ENCODE peak calls at places on chromosomes 11 and 22, in eight cellular contexts. B, C, P, A, L, U, Z and N are unnamed samples.
A peak's percentile ranks its signal among the peaks of the same experiment; 100 is the strongest.

GRCh38 chr11:72641900-72642814 is 32.1 kb downstream of the PDE2A start:
- DNase-seq in A (peak; percentile 3), L (peak; percentile 24), B (no peak), C (no peak), P (peak; percentile 48), U (peak; percentile 57), Z (no peak), N (peak; percentile 22)

GRCh38 chr22:45991108-45991507 is 14.1 kb upstream of the WNT7B start:
- DNase-seq in U (peak; percentile 72), C (no peak), L (no peak), P (no peak), B (no peak), Z (no peak), A (no peak), N (no peak)

GRCh38 chr11:94781822-94782221 is 13.7 kb downstream of the AMOTL1 start:
- DNase-seq in Z (no peak), L (no peak), C (no peak), P (no peak), B (no peak), U (no peak), A (peak; percentile 62), N (no peak)

GRCh38 chr11:69394902-69395690 is 86.4 kb upstream of the LINC01488 start:
- DNase-seq in P (no peak), Z (no peak), C (no peak), L (no peak), A (no peak), B (no peak), U (no peak), N (no peak)

GRCh38 chr22:30474683-30475424 is 3.0 kb upstream of the SEC14L3 start:
- DNase-seq in C (no peak), Z (no peak), P (no peak), L (no peak), A (no peak), B (no peak), U (no peak), N (no peak)

GRCh38 chr11:69630009-69630870 is 10.7 kb upstream of the CCND1 start:
- DNase-seq in U (peak; percentile 60), L (no peak), A (no peak), C (no peak), P (no peak), Z (no peak), B (no peak), N (no peak)

GRCh38 chr11:8721740-8722139 is 39.1 kb downstream of the RPL27A start:
- DNase-seq in A (peak; percentile 25), C (no peak), L (no peak), B (no peak), P (no peak), U (no peak), Z (no peak), N (no peak)

GRCh38 chr22:21942939-21943338 is 9.7 kb downstream of the PPM1F start:
- DNase-seq in Z (no peak), B (no peak), U (no peak), C (no peak), A (peak; percentile 11), L (no peak), P (no peak), N (no peak)

GRCh38 chr11:70662691-70663098 is 264.4 kb downstream of the CTTN start:
- DNase-seq in A (no peak), C (no peak), B (no peak), U (peak; percentile 32), Z (no peak), L (no peak), P (no peak), N (no peak)

GRCh38 chr11:69293087-69293486 is 868 bp upstream of the MYEOV start:
- DNase-seq in P (no peak), A (no peak), U (no peak), L (no peak), Z (no peak), C (no peak), B (no peak), N (no peak)

GRCh38 chr11:285021-285893 is 3.7 kb upstream of the PGGHG start:
- DNase-seq in Z (no peak), L (no peak), B (no peak), P (no peak), U (no peak), A (no peak), C (peak; percentile 9), N (no peak)

GRCh38 chr11:9711454-9712307 is 47.8 kb downstream of the SWAP70 start:
- DNase-seq in P (no peak), B (no peak), A (no peak), U (no peak), L (no peak), C (no peak), Z (no peak), N (no peak)

GRCh38 chr11:11816511-11817319 is 25.1 kb upstream of the USP47 start:
- DNase-seq in P (no peak), U (no peak), L (no peak), A (peak; percentile 78), Z (no peak), B (no peak), C (no peak), N (no peak)

GRCh38 chr22:29071261-29072045 is 1.4 kb upstream of the KREMEN1 start:
- DNase-seq in A (peak; percentile 20), Z (no peak), L (peak; percentile 39), P (peak; percentile 64), C (no peak), U (peak; percentile 80), B (peak; percentile 45), N (peak; percentile 30)

GRCh38 chr11:82714346-82715174 is 19.1 kb downstream of the FAM181B start:
- DNase-seq in B (no peak), L (no peak), P (no peak), A (no peak), Z (no peak), U (no peak), C (no peak), N (no peak)

GRCh38 chr22:46068176-46068907 is 82.0 kb upstream of the PPARA start:
- DNase-seq in L (no peak), C (no peak), P (no peak), U (no peak), B (no peak), A (no peak), Z (no peak), N (no peak)

GRCh38 chr11:68256331-68256741 is 15.4 kb downstream of the C11orf24 start:
- DNase-seq in Z (no peak), C (no peak), L (no peak), B (no peak), U (no peak), A (no peak), P (no peak), N (no peak)

GRCh38 chr22:46539169-46539568 is 1.7 kb upstream of the CELSR1 start:
- DNase-seq in C (no peak), P (no peak), U (no peak), Z (no peak), L (no peak), A (no peak), B (no peak), N (no peak)

GRCh38 chr11:2825261-2825885 is 60.2 kb downstream of the CDKN1C start:
- DNase-seq in B (no peak), U (no peak), P (peak; percentile 18), L (no peak), A (peak; percentile 82), Z (peak; percentile 83), C (peak; percentile 77), N (no peak)
- TF ChIP-seq CTCF in B (no peak), U (no peak), P (no peak), L (no peak), A (no peak), Z (peak; percentile 45), C (no peak), N (no peak)

DNA sequence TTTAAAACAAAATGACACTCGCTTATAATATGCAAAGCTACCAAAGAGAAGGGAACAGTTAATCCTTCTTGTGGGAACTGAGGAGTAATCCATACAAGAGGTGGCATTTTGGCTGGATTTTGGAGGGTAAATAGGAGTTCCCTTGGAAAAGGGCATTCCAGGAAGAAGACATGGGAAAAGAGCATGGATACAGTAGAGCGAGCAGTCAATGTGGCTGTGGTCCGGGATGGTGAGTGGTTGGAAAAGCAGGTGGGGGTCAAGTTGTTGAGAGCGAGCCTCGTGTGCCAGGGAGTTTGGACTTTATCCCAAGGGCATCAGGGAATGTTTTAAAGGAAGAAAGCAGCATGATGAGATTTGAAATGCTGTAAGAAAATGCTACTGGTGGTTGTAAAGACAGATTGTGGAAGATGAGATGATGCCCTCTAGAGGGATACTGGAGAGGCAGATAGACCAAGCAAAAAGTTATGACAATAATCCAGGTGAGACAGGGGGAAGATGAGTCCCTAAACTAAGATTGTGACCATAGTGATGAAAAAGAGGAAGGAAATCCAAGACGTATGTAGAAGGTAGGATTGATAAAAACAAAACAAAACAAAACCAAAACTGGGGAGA is 3.8 kb upstream of the MMP7 start:
- DNase-seq in U (no peak), P (no peak), A (no peak), L (no peak), B (no peak), Z (no peak), C (no peak), N (no peak)
- TF ChIP-seq CTCF in U (peak; percentile 41), P (no peak), A (no peak), L (no peak), B (no peak), Z (peak; percentile 21), C (no peak), N (no peak)

GRCh38 chr22:20174785-20175596 is 24.1 kb upstream of the CCDC188 start:
- DNase-seq in P (peak; percentile 10), A (no peak), U (peak; percentile 39), C (no peak), Z (no peak), B (no peak), L (no peak), N (no peak)
- TF ChIP-seq CTCF in P (no peak), A (peak; percentile 15), U (peak; percentile 34), C (no peak), Z (peak; percentile 43), B (no peak), L (peak; percentile 40), N (no peak)

GRCh38 chr11:65636108-65636809 is 1.6 kb upstream of the SIPA1 start:
- DNase-seq in U (no peak), C (no peak), P (no peak), L (no peak), B (no peak), A (no peak), Z (no peak), N (no peak)

GRCh38 chr11:65639623-65640482 is 2.0 kb downstream of the SIPA1 start:
- DNase-seq in A (no peak), P (no peak), Z (no peak), L (no peak), B (no peak), C (no peak), U (no peak), N (peak; percentile 76)

GRCh38 chr11:65636810-65637557 is 917 bp upstream of the SIPA1 start:
- DNase-seq in B (no peak), U (no peak), Z (no peak), A (no peak), C (no peak), P (no peak), L (no peak), N (no peak)

GRCh38 chr11:65634905-65635731 is 2.8 kb upstream of the SIPA1 start:
- DNase-seq in C (no peak), L (no peak), U (no peak), A (no peak), P (no peak), B (no peak), Z (no peak), N (no peak)

DNA sequence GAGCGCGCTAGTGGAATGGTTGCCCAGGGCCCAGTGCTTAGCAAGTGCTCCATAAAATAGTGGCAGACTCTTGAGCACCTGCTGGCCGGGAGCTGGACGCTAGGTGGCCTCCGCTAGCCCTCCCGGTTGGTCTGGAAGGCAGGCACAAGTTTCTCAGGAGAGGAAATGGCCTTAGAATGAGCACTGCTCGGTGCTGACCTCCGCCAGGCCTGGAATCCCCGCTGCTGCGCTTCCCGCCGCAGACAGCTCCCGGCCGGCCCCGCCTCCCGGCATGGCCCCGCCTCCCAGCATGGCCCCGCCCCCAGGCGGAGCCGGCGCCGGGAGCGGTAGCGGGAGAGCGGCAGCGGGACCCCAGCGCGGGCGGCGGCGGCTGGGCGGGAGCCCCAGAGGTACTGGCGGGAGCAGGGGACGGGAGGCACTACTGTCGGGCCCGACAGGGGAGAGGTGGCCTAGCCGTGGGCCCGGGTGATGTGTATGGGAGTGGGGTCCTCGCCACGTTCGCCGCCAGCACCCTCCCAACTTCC is at the start of gene SIPA1:
- DNase-seq in C (peak; percentile 57), L (peak; percentile 60), U (peak; percentile 76), Z (peak; percentile 60), A (peak; percentile 91), B (peak; percentile 72), P (peak; percentile 74), N (peak; percentile 86)
- TF ChIP-seq CTCF in C (peak; percentile 32), L (peak; percentile 56), U (peak; percentile 28), Z (peak; percentile 72), A (peak; percentile 36), B (no peak), P (no peak), N (no peak)